ENCODE peak calls at places on chromosomes 4 and X, in eight cellular contexts. One of them, this sample, is unnamed.

GRCh38 chr4:43586813-43587212 is 694.3 kb downstream of the GRXCR1 start:
- DNase-seq in ureter: no peak
- DNase-seq in activated CD4-positive, alpha-beta T cell treated with anti-CD3 and anti-CD28 coated beads, Interleukin-2, amount 50 U/mL, for 1 hour: no peak
- DNase-seq in T follicular helper cell: no peak
- DNase-seq in stimulated activated CD8-positive, alpha-beta memory T cell treated with anti-CD3 and anti-CD28 coated beads, Interleukin-4, amount 100 ng/mL, for 24 hours: no peak
- DNase-seq in activated CD4-positive, alpha-beta memory T cell treated with anti-CD3 and anti-CD28 coated beads, Interleukin-2, amount 10 ng/mL, durations not matched to agents 7 days and 5 days: no peak
- DNase-seq in GM20000: no peak
- DNase-seq in activated T-helper 1 cell treated with Interleukin-2 at 50 U/mL for 16 hours: no peak
- DNase-seq in this sample: no peak

GRCh38 chr4:41420576-41420975 is 117.4 kb upstream of the LIMCH1 start:
- DNase-seq in ureter: no peak
- DNase-seq in activated CD4-positive, alpha-beta T cell treated with anti-CD3 and anti-CD28 coated beads, Interleukin-2, amount 50 U/mL, for 1 hour: no peak
- DNase-seq in T follicular helper cell: no peak
- DNase-seq in stimulated activated CD8-positive, alpha-beta memory T cell treated with anti-CD3 and anti-CD28 coated beads, Interleukin-4, amount 100 ng/mL, for 24 hours: no peak
- DNase-seq in activated CD4-positive, alpha-beta memory T cell treated with anti-CD3 and anti-CD28 coated beads, Interleukin-2, amount 10 ng/mL, durations not matched to agents 7 days and 5 days: no peak
- DNase-seq in GM20000: no peak
- DNase-seq in activated T-helper 1 cell treated with Interleukin-2 at 50 U/mL for 16 hours: no peak
- DNase-seq in this sample: no peak

GRCh38 chr4:10092481-10093272 is 23.9 kb downstream of the WDR1 start:
- DNase-seq in ureter: no peak
- DNase-seq in activated CD4-positive, alpha-beta T cell treated with anti-CD3 and anti-CD28 coated beads, Interleukin-2, amount 50 U/mL, for 1 hour: no peak
- DNase-seq in T follicular helper cell: no peak
- DNase-seq in stimulated activated CD8-positive, alpha-beta memory T cell treated with anti-CD3 and anti-CD28 coated beads, Interleukin-4, amount 100 ng/mL, for 24 hours: no peak
- DNase-seq in activated CD4-positive, alpha-beta memory T cell treated with anti-CD3 and anti-CD28 coated beads, Interleukin-2, amount 10 ng/mL, durations not matched to agents 7 days and 5 days: no peak
- DNase-seq in GM20000: no peak
- DNase-seq in activated T-helper 1 cell treated with Interleukin-2 at 50 U/mL for 16 hours: no peak
- DNase-seq in this sample: no peak

GRCh38 chr4:66216252-66216651 is 546.0 kb upstream of the EPHA5 start:
- DNase-seq in ureter: no peak
- DNase-seq in activated CD4-positive, alpha-beta T cell treated with anti-CD3 and anti-CD28 coated beads, Interleukin-2, amount 50 U/mL, for 1 hour: no peak
- DNase-seq in T follicular helper cell: no peak
- DNase-seq in stimulated activated CD8-positive, alpha-beta memory T cell treated with anti-CD3 and anti-CD28 coated beads, Interleukin-4, amount 100 ng/mL, for 24 hours: no peak
- DNase-seq in activated CD4-positive, alpha-beta memory T cell treated with anti-CD3 and anti-CD28 coated beads, Interleukin-2, amount 10 ng/mL, durations not matched to agents 7 days and 5 days: no peak
- DNase-seq in GM20000: no peak
- DNase-seq in activated T-helper 1 cell treated with Interleukin-2 at 50 U/mL for 16 hours: no peak
- DNase-seq in this sample: no peak

GRCh38 chr4:19614171-19614570 is 637.5 kb upstream of the SLIT2 start:
- DNase-seq in ureter: no peak
- DNase-seq in activated CD4-positive, alpha-beta T cell treated with anti-CD3 and anti-CD28 coated beads, Interleukin-2, amount 50 U/mL, for 1 hour: no peak
- DNase-seq in T follicular helper cell: no peak
- DNase-seq in stimulated activated CD8-positive, alpha-beta memory T cell treated with anti-CD3 and anti-CD28 coated beads, Interleukin-4, amount 100 ng/mL, for 24 hours: no peak
- DNase-seq in activated CD4-positive, alpha-beta memory T cell treated with anti-CD3 and anti-CD28 coated beads, Interleukin-2, amount 10 ng/mL, durations not matched to agents 7 days and 5 days: no peak
- DNase-seq in GM20000: no peak
- DNase-seq in activated T-helper 1 cell treated with Interleukin-2 at 50 U/mL for 16 hours: no peak
- DNase-seq in this sample: no peak

GRCh38 chrX:10208281-10208856 is 51.6 kb downstream of the CLCN4 start:
- DNase-seq in ureter: no peak
- DNase-seq in activated CD4-positive, alpha-beta T cell treated with anti-CD3 and anti-CD28 coated beads, Interleukin-2, amount 50 U/mL, for 1 hour: no peak
- DNase-seq in T follicular helper cell: no peak
- DNase-seq in stimulated activated CD8-positive, alpha-beta memory T cell treated with anti-CD3 and anti-CD28 coated beads, Interleukin-4, amount 100 ng/mL, for 24 hours: no peak
- DNase-seq in activated CD4-positive, alpha-beta memory T cell treated with anti-CD3 and anti-CD28 coated beads, Interleukin-2, amount 10 ng/mL, durations not matched to agents 7 days and 5 days: no peak
- DNase-seq in GM20000: no peak
- DNase-seq in activated T-helper 1 cell treated with Interleukin-2 at 50 U/mL for 16 hours: no peak
- DNase-seq in this sample: no peak

GRCh38 chr4:143405197-143405730 is 68.6 kb downstream of the GAB1 start:
- DNase-seq in ureter: no peak
- DNase-seq in activated CD4-positive, alpha-beta T cell treated with anti-CD3 and anti-CD28 coated beads, Interleukin-2, amount 50 U/mL, for 1 hour: no peak
- DNase-seq in T follicular helper cell: no peak
- DNase-seq in stimulated activated CD8-positive, alpha-beta memory T cell treated with anti-CD3 and anti-CD28 coated beads, Interleukin-4, amount 100 ng/mL, for 24 hours: no peak
- DNase-seq in activated CD4-positive, alpha-beta memory T cell treated with anti-CD3 and anti-CD28 coated beads, Interleukin-2, amount 10 ng/mL, durations not matched to agents 7 days and 5 days: no peak
- DNase-seq in GM20000: no peak
- DNase-seq in activated T-helper 1 cell treated with Interleukin-2 at 50 U/mL for 16 hours: no peak
- DNase-seq in this sample: no peak

GRCh38 chrX:112043997-112044396 is 38.6 kb downstream of the TRPC5 start:
- DNase-seq in ureter: no peak
- DNase-seq in activated CD4-positive, alpha-beta T cell treated with anti-CD3 and anti-CD28 coated beads, Interleukin-2, amount 50 U/mL, for 1 hour: no peak
- DNase-seq in T follicular helper cell: no peak
- DNase-seq in stimulated activated CD8-positive, alpha-beta memory T cell treated with anti-CD3 and anti-CD28 coated beads, Interleukin-4, amount 100 ng/mL, for 24 hours: no peak
- DNase-seq in activated CD4-positive, alpha-beta memory T cell treated with anti-CD3 and anti-CD28 coated beads, Interleukin-2, amount 10 ng/mL, durations not matched to agents 7 days and 5 days: no peak
- DNase-seq in GM20000: no peak
- DNase-seq in activated T-helper 1 cell treated with Interleukin-2 at 50 U/mL for 16 hours: no peak
- DNase-seq in this sample: peak; percentile 28

GRCh38 chrX:123818243-123818642 is 41.6 kb upstream of the XIAP start:
- DNase-seq in ureter: no peak
- DNase-seq in activated CD4-positive, alpha-beta T cell treated with anti-CD3 and anti-CD28 coated beads, Interleukin-2, amount 50 U/mL, for 1 hour: no peak
- DNase-seq in T follicular helper cell: no peak
- DNase-seq in stimulated activated CD8-positive, alpha-beta memory T cell treated with anti-CD3 and anti-CD28 coated beads, Interleukin-4, amount 100 ng/mL, for 24 hours: no peak
- DNase-seq in activated CD4-positive, alpha-beta memory T cell treated with anti-CD3 and anti-CD28 coated beads, Interleukin-2, amount 10 ng/mL, durations not matched to agents 7 days and 5 days: no peak
- DNase-seq in GM20000: no peak
- DNase-seq in activated T-helper 1 cell treated with Interleukin-2 at 50 U/mL for 16 hours: no peak
- DNase-seq in this sample: no peak

GRCh38 chr4:85005865-85006377 is 39.4 kb upstream of the WDFY3 start:
- DNase-seq in ureter: no peak
- DNase-seq in activated CD4-positive, alpha-beta T cell treated with anti-CD3 and anti-CD28 coated beads, Interleukin-2, amount 50 U/mL, for 1 hour: no peak
- DNase-seq in T follicular helper cell: no peak
- DNase-seq in stimulated activated CD8-positive, alpha-beta memory T cell treated with anti-CD3 and anti-CD28 coated beads, Interleukin-4, amount 100 ng/mL, for 24 hours: no peak
- DNase-seq in activated CD4-positive, alpha-beta memory T cell treated with anti-CD3 and anti-CD28 coated beads, Interleukin-2, amount 10 ng/mL, durations not matched to agents 7 days and 5 days: no peak
- DNase-seq in GM20000: no peak
- DNase-seq in activated T-helper 1 cell treated with Interleukin-2 at 50 U/mL for 16 hours: no peak
- DNase-seq in this sample: no peak

GRCh38 chrX:119481218-119481875 is 13.1 kb downstream of the SLC25A5 start:
- DNase-seq in ureter: no peak
- DNase-seq in activated CD4-positive, alpha-beta T cell treated with anti-CD3 and anti-CD28 coated beads, Interleukin-2, amount 50 U/mL, for 1 hour: no peak
- DNase-seq in T follicular helper cell: no peak
- DNase-seq in stimulated activated CD8-positive, alpha-beta memory T cell treated with anti-CD3 and anti-CD28 coated beads, Interleukin-4, amount 100 ng/mL, for 24 hours: no peak
- DNase-seq in activated CD4-positive, alpha-beta memory T cell treated with anti-CD3 and anti-CD28 coated beads, Interleukin-2, amount 10 ng/mL, durations not matched to agents 7 days and 5 days: no peak
- DNase-seq in GM20000: no peak
- DNase-seq in activated T-helper 1 cell treated with Interleukin-2 at 50 U/mL for 16 hours: no peak
- DNase-seq in this sample: no peak

GRCh38 chr4:173218411-173219125 is 50.0 kb downstream of the GALNT7 start:
- DNase-seq in ureter: no peak
- DNase-seq in activated CD4-positive, alpha-beta T cell treated with anti-CD3 and anti-CD28 coated beads, Interleukin-2, amount 50 U/mL, for 1 hour: no peak
- DNase-seq in T follicular helper cell: no peak
- DNase-seq in stimulated activated CD8-positive, alpha-beta memory T cell treated with anti-CD3 and anti-CD28 coated beads, Interleukin-4, amount 100 ng/mL, for 24 hours: no peak
- DNase-seq in activated CD4-positive, alpha-beta memory T cell treated with anti-CD3 and anti-CD28 coated beads, Interleukin-2, amount 10 ng/mL, durations not matched to agents 7 days and 5 days: no peak
- DNase-seq in GM20000: no peak
- DNase-seq in activated T-helper 1 cell treated with Interleukin-2 at 50 U/mL for 16 hours: no peak
- DNase-seq in this sample: no peak

GRCh38 chr4:138202686-138203085 is 39.5 kb downstream of the SLC7A11 start:
- DNase-seq in ureter: no peak
- DNase-seq in activated CD4-positive, alpha-beta T cell treated with anti-CD3 and anti-CD28 coated beads, Interleukin-2, amount 50 U/mL, for 1 hour: no peak
- DNase-seq in T follicular helper cell: no peak
- DNase-seq in stimulated activated CD8-positive, alpha-beta memory T cell treated with anti-CD3 and anti-CD28 coated beads, Interleukin-4, amount 100 ng/mL, for 24 hours: no peak
- DNase-seq in activated CD4-positive, alpha-beta memory T cell treated with anti-CD3 and anti-CD28 coated beads, Interleukin-2, amount 10 ng/mL, durations not matched to agents 7 days and 5 days: no peak
- DNase-seq in GM20000: no peak
- DNase-seq in activated T-helper 1 cell treated with Interleukin-2 at 50 U/mL for 16 hours: no peak
- DNase-seq in this sample: no peak

GRCh38 chrX:155086202-155086840 is 15.0 kb downstream of the BRCC3 start:
- DNase-seq in ureter: no peak
- DNase-seq in activated CD4-positive, alpha-beta T cell treated with anti-CD3 and anti-CD28 coated beads, Interleukin-2, amount 50 U/mL, for 1 hour: peak; percentile 31
- DNase-seq in T follicular helper cell: peak; percentile 13
- DNase-seq in stimulated activated CD8-positive, alpha-beta memory T cell treated with anti-CD3 and anti-CD28 coated beads, Interleukin-4, amount 100 ng/mL, for 24 hours: peak; percentile 20
- DNase-seq in activated CD4-positive, alpha-beta memory T cell treated with anti-CD3 and anti-CD28 coated beads, Interleukin-2, amount 10 ng/mL, durations not matched to agents 7 days and 5 days: peak; percentile 41
- DNase-seq in GM20000: no peak
- DNase-seq in activated T-helper 1 cell treated with Interleukin-2 at 50 U/mL for 16 hours: peak; percentile 10
- DNase-seq in this sample: no peak

GRCh38 chr4:110155632-110156031 is 42.8 kb downstream of the ELOVL6 start:
- DNase-seq in ureter: no peak
- DNase-seq in activated CD4-positive, alpha-beta T cell treated with anti-CD3 and anti-CD28 coated beads, Interleukin-2, amount 50 U/mL, for 1 hour: no peak
- DNase-seq in T follicular helper cell: no peak
- DNase-seq in stimulated activated CD8-positive, alpha-beta memory T cell treated with anti-CD3 and anti-CD28 coated beads, Interleukin-4, amount 100 ng/mL, for 24 hours: no peak
- DNase-seq in activated CD4-positive, alpha-beta memory T cell treated with anti-CD3 and anti-CD28 coated beads, Interleukin-2, amount 10 ng/mL, durations not matched to agents 7 days and 5 days: no peak
- DNase-seq in GM20000: no peak
- DNase-seq in activated T-helper 1 cell treated with Interleukin-2 at 50 U/mL for 16 hours: no peak
- DNase-seq in this sample: peak; percentile 36

GRCh38 chr4:155590751-155591150 is 75.9 kb upstream of the GUCY1A1 start:
- DNase-seq in ureter: no peak
- DNase-seq in activated CD4-positive, alpha-beta T cell treated with anti-CD3 and anti-CD28 coated beads, Interleukin-2, amount 50 U/mL, for 1 hour: no peak
- DNase-seq in T follicular helper cell: no peak
- DNase-seq in stimulated activated CD8-positive, alpha-beta memory T cell treated with anti-CD3 and anti-CD28 coated beads, Interleukin-4, amount 100 ng/mL, for 24 hours: no peak
- DNase-seq in activated CD4-positive, alpha-beta memory T cell treated with anti-CD3 and anti-CD28 coated beads, Interleukin-2, amount 10 ng/mL, durations not matched to agents 7 days and 5 days: no peak
- DNase-seq in GM20000: no peak
- DNase-seq in activated T-helper 1 cell treated with Interleukin-2 at 50 U/mL for 16 hours: no peak
- DNase-seq in this sample: no peak

GRCh38 chr4:188665466-188665865 is 526.2 kb downstream of the TRIML1 start:
- DNase-seq in ureter: no peak
- DNase-seq in activated CD4-positive, alpha-beta T cell treated with anti-CD3 and anti-CD28 coated beads, Interleukin-2, amount 50 U/mL, for 1 hour: no peak
- DNase-seq in T follicular helper cell: no peak
- DNase-seq in stimulated activated CD8-positive, alpha-beta memory T cell treated with anti-CD3 and anti-CD28 coated beads, Interleukin-4, amount 100 ng/mL, for 24 hours: no peak
- DNase-seq in activated CD4-positive, alpha-beta memory T cell treated with anti-CD3 and anti-CD28 coated beads, Interleukin-2, amount 10 ng/mL, durations not matched to agents 7 days and 5 days: no peak
- DNase-seq in GM20000: no peak
- DNase-seq in activated T-helper 1 cell treated with Interleukin-2 at 50 U/mL for 16 hours: no peak
- DNase-seq in this sample: peak; percentile 34

GRCh38 chrX:108439961-108440696 is 491 bp downstream of the COL4A5 start:
- DNase-seq in ureter: no peak
- DNase-seq in activated CD4-positive, alpha-beta T cell treated with anti-CD3 and anti-CD28 coated beads, Interleukin-2, amount 50 U/mL, for 1 hour: no peak
- DNase-seq in T follicular helper cell: no peak
- DNase-seq in stimulated activated CD8-positive, alpha-beta memory T cell treated with anti-CD3 and anti-CD28 coated beads, Interleukin-4, amount 100 ng/mL, for 24 hours: no peak
- DNase-seq in activated CD4-positive, alpha-beta memory T cell treated with anti-CD3 and anti-CD28 coated beads, Interleukin-2, amount 10 ng/mL, durations not matched to agents 7 days and 5 days: no peak
- DNase-seq in GM20000: no peak
- DNase-seq in activated T-helper 1 cell treated with Interleukin-2 at 50 U/mL for 16 hours: no peak
- DNase-seq in this sample: peak; percentile 62

GRCh38 chr4:107631568-107631967 is 88.5 kb downstream of the PAPSS1 start:
- DNase-seq in ureter: peak; percentile 48
- DNase-seq in activated CD4-positive, alpha-beta T cell treated with anti-CD3 and anti-CD28 coated beads, Interleukin-2, amount 50 U/mL, for 1 hour: no peak
- DNase-seq in T follicular helper cell: no peak
- DNase-seq in stimulated activated CD8-positive, alpha-beta memory T cell treated with anti-CD3 and anti-CD28 coated beads, Interleukin-4, amount 100 ng/mL, for 24 hours: no peak
- DNase-seq in activated CD4-positive, alpha-beta memory T cell treated with anti-CD3 and anti-CD28 coated beads, Interleukin-2, amount 10 ng/mL, durations not matched to agents 7 days and 5 days: no peak
- DNase-seq in GM20000: no peak
- DNase-seq in activated T-helper 1 cell treated with Interleukin-2 at 50 U/mL for 16 hours: no peak
- DNase-seq in this sample: no peak